ENCODE peak calls at places on chromosome 1, in four cellular contexts. X is tibial nerve, Y is breast epithelium, V is endothelial cell of umbilical vein. T is an unnamed sample.
A peak's percentile ranks its signal among the peaks of the same experiment; 100 is the strongest.

GRCh38 chr1:197692965-197693364 is 82.3 kb downstream of the DENND1B start:
- DNase-seq in X (no peak), Y (no peak), V (peak; percentile 23), T (no peak)

GRCh38 chr1:115179397-115179835 is 90.1 kb upstream of the TSPAN2 start:
- DNase-seq in X (no peak), Y (no peak), V (no peak), T (peak; percentile 63)

GRCh38 chr1:24727490-24728214 is 17.6 kb upstream of the CLIC4 start:
- DNase-seq in X (no peak), Y (no peak), V (no peak), T (no peak)

GRCh38 chr1:15733218-15733725 is 2.8 kb upstream of the SLC25A34 start:
- DNase-seq in X (no peak), Y (no peak), V (no peak), T (no peak)

GRCh38 chr1:13620825-13621224 is 37.2 kb downstream of the PDPN start:
- DNase-seq in X (no peak), Y (peak; percentile 1), V (no peak), T (no peak)

GRCh38 chr1:114756009-114756892 is 1.5 kb downstream of the CSDE1 start:
- DNase-seq in X (no peak), Y (no peak), V (no peak), T (no peak)

GRCh38 chr1:46473991-46474390 is 15.6 kb upstream of the DMBX1 start:
- DNase-seq in X (no peak), Y (no peak), V (no peak), T (no peak)

GRCh38 chr1:119323216-119323982 is 45.2 kb upstream of the HAO2 start:
- DNase-seq in X (no peak), Y (no peak), V (no peak), T (no peak)

GRCh38 chr1:16126738-16127515 is 28.9 kb downstream of the EPHA2 start:
- DNase-seq in X (no peak), Y (no peak), V (no peak), T (no peak)

GRCh38 chr1:238898856-238899255 is 487.5 kb upstream of the CHRM3 start:
- DNase-seq in X (no peak), Y (no peak), V (no peak), T (no peak)

GRCh38 chr1:41494351-41495170 is 10.1 kb upstream of the EDN2 start:
- DNase-seq in X (no peak), Y (no peak), V (no peak), T (no peak)

GRCh38 chr1:41497056-41497440 is 12.6 kb upstream of the EDN2 start:
- DNase-seq in X (no peak), Y (no peak), V (no peak), T (no peak)

GRCh38 chr1:41495171-41495948 is 10.9 kb upstream of the EDN2 start:
- DNase-seq in X (no peak), Y (no peak), V (peak; percentile 45), T (no peak)

GRCh38 chr1:41497631-41498030 is 13.1 kb upstream of the EDN2 start:
- DNase-seq in X (no peak), Y (no peak), V (no peak), T (no peak)

DNA sequence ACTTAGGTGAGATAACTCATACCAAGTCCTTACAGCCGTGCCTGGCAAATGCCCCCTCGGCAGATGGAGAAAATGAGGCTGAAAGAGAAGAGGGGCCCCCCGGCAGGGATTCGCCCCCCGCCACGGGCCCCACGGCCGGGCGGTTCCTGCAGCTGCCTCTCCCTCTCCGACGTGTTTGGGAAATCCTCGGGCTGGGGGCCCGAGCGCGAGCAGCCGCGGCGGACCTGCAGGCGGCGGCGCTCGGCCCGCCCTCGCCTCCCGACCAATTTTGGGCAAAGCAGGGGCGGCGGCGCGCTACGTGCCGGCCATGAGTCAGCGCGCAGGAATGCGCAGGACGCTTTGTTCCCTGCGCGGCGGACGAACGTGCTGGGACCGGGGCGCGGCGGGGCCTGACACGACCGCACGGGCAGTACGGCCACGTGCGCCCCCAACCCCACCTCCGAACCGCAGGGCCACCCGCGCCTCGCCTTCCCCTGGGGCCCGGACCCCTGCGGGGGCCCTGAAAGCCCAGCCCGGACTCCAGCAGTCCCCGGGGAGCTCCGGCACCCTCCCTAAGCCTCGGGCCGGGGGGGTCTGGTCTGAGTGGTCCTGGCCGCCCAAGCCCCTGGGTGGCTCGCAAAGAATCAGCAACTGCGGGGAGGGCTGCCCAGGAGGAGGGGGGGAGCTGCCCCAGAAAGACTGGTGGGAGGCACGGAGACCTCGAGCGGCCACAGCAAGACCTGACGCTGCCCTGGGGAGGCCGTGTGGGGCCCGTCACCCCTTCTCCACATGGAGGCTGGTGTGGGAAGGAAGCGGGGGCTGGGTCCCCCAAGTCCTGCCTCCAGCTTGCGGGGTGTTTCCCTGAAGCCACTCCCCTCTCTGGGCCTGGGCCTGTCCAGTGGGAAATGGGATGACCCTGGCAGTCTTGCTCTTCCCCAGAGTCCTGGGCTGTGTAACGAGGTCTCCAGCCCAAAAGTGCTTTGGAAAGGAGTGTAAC is 11.9 kb upstream of the EDN2 start:
- DNase-seq in X (peak; percentile 83), Y (peak; percentile 87), V (peak; percentile 60), T (peak; percentile 82)
- TF ChIP-seq POLR2A in X (peak; percentile 48), Y (no peak), V (no peak), T (peak; percentile 30)

GRCh38 chr1:42846257-42847110 is at the start of gene ZNF691:
- DNase-seq in X (peak; percentile 91), Y (peak; percentile 93), V (peak; percentile 99), T (peak; percentile 96)
- TF ChIP-seq POLR2A in X (peak; percentile 8), Y (peak; percentile 57), V (peak; percentile 78), T (peak; percentile 67)

GRCh38 chr1:30768830-30769718 is 11.5 kb upstream of the LAPTM5 start:
- DNase-seq in X (no peak), Y (no peak), V (peak; percentile 23), T (no peak)
- TF ChIP-seq POLR2A in X (no peak), Y (no peak), V (no peak), T (no peak)

GRCh38 chr1:234103198-234103597 is 198.7 kb downstream of the SLC35F3 start:
- DNase-seq in X (no peak), Y (no peak), V (no peak), T (no peak)

GRCh38 chr1:234107416-234108021 is 203.0 kb downstream of the SLC35F3 start:
- DNase-seq in X (no peak), Y (no peak), V (no peak), T (no peak)

GRCh38 chr1:234108921-234109320 is 204.4 kb downstream of the SLC35F3 start:
- DNase-seq in X (no peak), Y (no peak), V (no peak), T (no peak)

GRCh38 chr1:234102591-234102990 is 198.1 kb downstream of the SLC35F3 start:
- DNase-seq in X (no peak), Y (no peak), V (no peak), T (no peak)

DNA sequence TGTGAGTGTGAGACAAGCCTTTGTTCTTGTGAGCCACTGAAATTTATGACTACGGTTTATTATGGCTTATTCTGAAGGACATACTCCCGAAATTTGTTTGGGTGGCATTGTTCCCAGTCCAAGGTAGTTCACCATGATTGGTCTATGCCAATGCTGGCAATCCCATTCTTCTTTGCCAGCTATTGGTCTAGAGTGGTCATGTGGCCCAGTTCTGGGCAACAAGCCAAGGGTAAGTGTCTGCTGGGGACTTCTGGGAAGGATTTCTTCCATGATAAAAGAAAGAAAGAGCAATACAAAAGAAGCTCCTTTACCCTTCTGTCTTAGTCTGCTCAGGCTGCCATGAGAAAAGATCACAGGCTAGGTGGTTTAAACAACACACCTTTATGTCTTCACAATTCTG is 201.6 kb downstream of the SLC35F3 start:
- DNase-seq in X (no peak), Y (no peak), V (no peak), T (no peak)
- TF ChIP-seq POLR2A in X (no peak), Y (no peak), V (no peak), T (no peak)

GRCh38 chr1:154972517-154973343 is 1.8 kb upstream of the CKS1B start:
- DNase-seq in X (no peak), Y (peak; percentile 70), V (peak; percentile 95), T (peak; percentile 71)

GRCh38 chr1:154974086-154974807 is at the start of gene CKS1B:
- DNase-seq in X (peak; percentile 97), Y (peak; percentile 99), V (peak; percentile 100), T (peak; percentile 86)

GRCh38 chr1:154974808-154975408 is 427 bp downstream of the CKS1B start:
- DNase-seq in X (peak; percentile 85), Y (peak; percentile 94), V (peak; percentile 98), T (peak; percentile 77)

GRCh38 chr1:154972213-154972516 is 1.6 kb upstream of the SHC1 start:
- DNase-seq in X (no peak), Y (no peak), V (no peak), T (no peak)

DNA sequence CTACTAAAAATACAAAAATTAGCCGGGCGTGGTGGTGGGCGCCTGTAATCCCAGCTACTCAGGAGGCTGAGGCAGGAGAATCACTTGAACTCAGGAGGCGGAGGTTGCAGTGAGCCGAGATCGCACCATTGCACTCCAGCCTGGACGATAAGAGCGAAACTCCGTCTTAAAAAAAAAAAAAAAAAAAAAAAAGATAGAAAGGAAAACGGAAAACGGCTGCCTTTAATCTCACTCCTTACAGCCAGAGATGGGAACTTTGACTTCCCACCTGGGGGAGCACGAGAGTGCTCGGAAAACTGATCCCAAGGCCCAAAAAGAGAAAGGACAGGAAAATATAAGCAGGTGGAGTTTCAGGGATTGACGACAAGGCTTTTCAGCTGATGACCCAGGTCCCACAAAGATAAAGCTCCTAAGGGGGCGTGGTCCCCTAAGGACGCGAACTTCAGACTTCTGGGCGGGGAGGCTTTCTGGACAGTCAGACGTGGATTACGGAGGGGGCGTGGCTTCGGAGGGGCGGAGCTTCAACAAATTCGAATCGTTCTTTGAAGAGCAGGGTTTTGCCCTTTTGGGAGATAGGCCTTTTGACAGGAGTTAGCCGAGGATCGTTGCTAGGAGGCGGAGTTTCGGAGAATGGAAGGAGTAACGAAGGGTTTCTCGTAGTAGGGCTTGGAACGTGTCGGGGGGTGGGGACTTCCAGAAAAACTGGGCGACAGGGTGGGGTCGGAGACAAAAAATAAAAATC is 966 bp upstream of the CKS1B start:
- DNase-seq in X (peak; percentile 97), Y (peak; percentile 99), V (peak; percentile 98), T (peak; percentile 58)
- TF ChIP-seq POLR2A in X (no peak), Y (peak; percentile 38), V (peak; percentile 76), T (peak; percentile 53)

GRCh38 chr1:1574721-1575537 is at the start of gene SSU72:
- DNase-seq in X (peak; percentile 91), Y (peak; percentile 92), V (peak; percentile 88), T (peak; percentile 67)
- TF ChIP-seq POLR2A in X (peak; percentile 86), Y (peak; percentile 96), V (peak; percentile 93), T (peak; percentile 70)

GRCh38 chr1:205319081-205320018 is 2.2 kb downstream of the NUAK2 start:
- DNase-seq in X (peak; percentile 54), Y (peak; percentile 73), V (peak; percentile 57), T (no peak)
- TF ChIP-seq POLR2A in X (no peak), Y (no peak), V (no peak), T (no peak)

GRCh38 chr1:202007703-202008489 is 2.5 kb upstream of the ELF3 start:
- DNase-seq in X (no peak), Y (peak; percentile 87), V (no peak), T (peak; percentile 58)
- TF ChIP-seq POLR2A in X (no peak), Y (no peak), V (no peak), T (no peak)

GRCh38 chr1:109269212-109269980 is 13.5 kb downstream of the PSRC1 start:
- DNase-seq in X (no peak), Y (no peak), V (no peak), T (no peak)
- TF ChIP-seq POLR2A in X (no peak), Y (no peak), V (no peak), T (no peak)

T was measured in H54.